ENCODE peak calls at places on chromosome 2, in four cellular contexts. P is GM20000, I is cardiac fibroblast, A is H54. C is an unnamed sample.
A peak's percentile ranks its signal among the peaks of the same experiment; 100 is the strongest.

GRCh38 chr2:231557571-231558217 is 27.4 kb upstream of the NMUR1 start:
- DNase-seq in I (peak; percentile 94), P (peak; percentile 84), A (peak; percentile 69), C (peak; percentile 72)

GRCh38 chr2:102520801-102521200 is 47.8 kb downstream of the SLC9A4 start:
- DNase-seq in I (no peak), P (no peak), A (no peak), C (no peak)

GRCh38 chr2:112181571-112182290 is 43.5 kb downstream of the FBLN7 start:
- DNase-seq in A (no peak), I (no peak), P (no peak), C (no peak)

GRCh38 chr2:23505984-23506380 is 121.0 kb downstream of the KLHL29 start:
- DNase-seq in A (no peak), I (peak; percentile 59), P (no peak), C (no peak)

GRCh38 chr2:183532514-183532913 is 408.3 kb downstream of the NUP35 start:
- DNase-seq in P (no peak), A (no peak), I (no peak), C (no peak)

GRCh38 chr2:31319391-31320175 is 85.6 kb downstream of the EHD3 start:
- DNase-seq in I (peak; percentile 45), A (no peak), P (peak; percentile 33), C (peak; percentile 63)

GRCh38 chr2:237315170-237315880 is 98.6 kb downstream of the COL6A3 start:
- DNase-seq in I (peak; percentile 97), P (no peak), A (peak; percentile 19), C (peak; percentile 90)

GRCh38 chr2:20425371-20425881 is 21.4 kb upstream of the RHOB start:
- DNase-seq in A (no peak), P (no peak), I (no peak), C (no peak)

GRCh38 chr2:196338440-196338839 is 167.1 kb upstream of the STK17B start:
- DNase-seq in P (no peak), A (no peak), I (no peak), C (no peak)

GRCh38 chr2:43890855-43891254 is 52.1 kb downstream of the ABCG8 start:
- DNase-seq in P (no peak), A (no peak), I (peak; percentile 39), C (peak; percentile 10)

C was measured in fibroblast of the conjunctiva.